ENCODE peak calls at places on chromosome 13, in nine cellular contexts. A is mammary epithelial cell; F is keratinocyte; Y is aorta; L is mucosa of descending colon; S is kidney; W is CD4-positive, alpha-beta memory T cell; I is cardiac muscle cell; R is adrenal gland. O is an unnamed sample. For H3K4me1, the result is how much of the 10 kb centered on the place peaks cover.

GRCh38 chr13:53165201-53165600 is 136.6 kb downstream of the OLFM4 start:
- DNase-seq in A (no peak), R (no peak), I (no peak), F (no peak), Y (no peak), S (no peak), L (no peak), W (no peak), O (no peak)

GRCh38 chr13:57627663-57628062 is 3.9 kb upstream of the PCDH17 start:
- DNase-seq in F (no peak), Y (no peak), L (no peak), W (no peak), S (no peak), I (peak), A (no peak), R (no peak), O (peak)

GRCh38 chr13:61812286-61812685 is 396.6 kb upstream of the PCDH20 start:
- DNase-seq in L (no peak), F (no peak), I (no peak), R (no peak), Y (no peak), W (no peak), S (no peak), A (no peak), O (no peak)

GRCh38 chr13:98842858-98843481 is 90.5 kb upstream of the SLC15A1 start:
- DNase-seq in R (peak), I (peak), Y (peak), F (peak), A (peak), W (peak), L (peak), S (peak), O (peak)

GRCh38 chr13:85486663-85487062 is 312.6 kb downstream of the SLITRK6 start:
- DNase-seq in Y (no peak), A (no peak), I (no peak), S (no peak), R (no peak), L (no peak), W (no peak), F (no peak), O (peak)

GRCh38 chr13:88217372-88217771 is 546.2 kb downstream of the SLITRK5 start:
- DNase-seq in F (no peak), A (no peak), S (no peak), W (no peak), R (no peak), Y (no peak), L (no peak), I (no peak), O (no peak)

GRCh38 chr13:75480691-75481175 is 1.2 kb downstream of the TBC1D4 start:
- DNase-seq in L (peak), R (peak), I (peak), A (peak), Y (peak), W (peak), F (no peak), S (peak), O (peak)

GRCh38 chr13:113404723-113405471 is 41.0 kb upstream of the GRTP1 start:
- DNase-seq in L (no peak), F (no peak), R (no peak), Y (no peak), A (no peak), I (no peak), S (peak), W (no peak), O (no peak)

GRCh38 chr13:26324867-26325266 is 70.9 kb downstream of the CDK8 start:
- DNase-seq in L (no peak), I (no peak), W (no peak), R (no peak), F (no peak), Y (no peak), A (no peak), S (no peak), O (peak)

GRCh38 chr13:30322428-30322827 is 15.1 kb upstream of the KATNAL1 start:
- DNase-seq in S (no peak), A (no peak), F (no peak), W (no peak), Y (no peak), I (no peak), L (no peak), R (no peak), O (no peak)

GRCh38 chr13:29969286-29969685 is 118.9 kb upstream of the UBL3 start:
- DNase-seq in S (no peak), L (no peak), I (no peak), F (no peak), A (peak), R (no peak), Y (no peak), W (no peak), O (peak)

GRCh38 chr13:107864543-107865460 is 350.5 kb downstream of the LIG4 start:
- DNase-seq in L (no peak), I (peak), A (peak), W (no peak), R (no peak), S (no peak), F (no peak), Y (no peak), O (peak)

GRCh38 chr13:23558675-23559536 is 11.3 kb upstream of the TNFRSF19 start:
- DNase-seq in I (peak), A (peak), L (no peak), W (no peak), Y (peak), R (peak), S (peak), F (peak), O (peak)

GRCh38 chr13:101417043-101417406 is 717 bp upstream of the NALCN start:
- DNase-seq in S (no peak), R (no peak), F (no peak), Y (no peak), W (no peak), A (peak), L (no peak), I (no peak), O (peak)

GRCh38 chr13:67416047-67416925 is 186.2 kb upstream of the PCDH9 start:
- DNase-seq in S (no peak), A (peak), L (no peak), R (no peak), Y (no peak), F (no peak), W (no peak), I (peak), O (peak)

GRCh38 chr13:75512253-75512652 is 25.4 kb downstream of the COMMD6 start:
- DNase-seq in F (no peak), R (no peak), Y (no peak), A (no peak), W (no peak), I (no peak), S (no peak), L (no peak), O (no peak)

GRCh38 chr13:46295531-46296464 is 84.1 kb downstream of the LRRC63 start:
- DNase-seq in W (peak), R (peak), S (no peak), I (no peak), F (peak), L (no peak), Y (peak), A (peak), O (peak)

GRCh38 chr13:87052731-87053130 is 618.4 kb upstream of the SLITRK5 start:
- DNase-seq in F (no peak), S (no peak), W (no peak), Y (no peak), R (no peak), L (no peak), I (no peak), A (peak), O (no peak)

GRCh38 chr13:59413121-59413520 is 750.6 kb downstream of the DIAPH3 start:
- DNase-seq in S (no peak), F (no peak), R (no peak), I (peak), A (no peak), L (no peak), W (no peak), Y (no peak), O (no peak)

GRCh38 chr13:44153536-44153935 is 220.1 kb upstream of the SERP2 start:
- DNase-seq in I (no peak), S (no peak), Y (no peak), A (no peak), F (no peak), L (no peak), W (no peak), R (no peak), O (no peak)

GRCh38 chr13:33264620-33264978 is 21.0 kb downstream of the STARD13 start:
- DNase-seq in W (no peak), I (no peak), F (no peak), Y (no peak), R (peak), L (no peak), S (no peak), A (no peak), O (no peak)
- H3K4me1 ChIP-seq in W (under half), I (under half), F (under half), Y (under half), R (half or more), L (under half), S (under half), A (under half), O (under half)

GRCh38 chr13:83709751-83710515 is 172.3 kb downstream of the SLITRK1 start:
- DNase-seq in L (no peak), A (peak), R (no peak), F (peak), W (no peak), S (no peak), Y (no peak), I (no peak), O (no peak)
- H3K4me3 ChIP-seq in L (no peak), A (no peak), R (no peak), F (no peak), W (no peak), S (no peak), Y (no peak), I (no peak), O (no peak)

GRCh38 chr13:27593267-27593666 is 27.1 kb downstream of the LNX2 start:
- DNase-seq in R (no peak), Y (no peak), W (no peak), S (no peak), I (no peak), L (no peak), A (no peak), F (no peak), O (no peak)

GRCh38 chr13:27599096-27599495 is 21.2 kb downstream of the LNX2 start:
- DNase-seq in S (no peak), R (no peak), I (no peak), L (no peak), A (no peak), Y (no peak), W (no peak), F (no peak), O (no peak)

GRCh38 chr13:27592865-27593264 is 27.5 kb downstream of the LNX2 start:
- DNase-seq in R (no peak), S (no peak), Y (no peak), A (no peak), F (no peak), L (no peak), I (no peak), W (no peak), O (no peak)

GRCh38 chr13:27599845-27600553 is 20.3 kb downstream of the LNX2 start:
- DNase-seq in A (peak), L (no peak), I (peak), S (no peak), Y (no peak), W (no peak), F (no peak), R (peak), O (peak)

GRCh38 chr13:27595055-27595811 is 25.1 kb downstream of the LNX2 start:
- DNase-seq in R (no peak), F (no peak), W (no peak), Y (no peak), A (no peak), L (no peak), S (no peak), I (no peak), O (no peak)
- H3K4me1 ChIP-seq in R (half or more), F (under half), W (under half), Y (under half), A (under half), L (under half), S (under half), I (under half), O (under half)

GRCh38 chr13:105774739-105775460 is 760.6 kb downstream of the EFNB2 start:
- DNase-seq in Y (no peak), R (no peak), W (no peak), F (no peak), L (no peak), S (no peak), A (no peak), I (no peak), O (no peak)
- H3K4me3 ChIP-seq in Y (no peak), R (no peak), W (no peak), F (no peak), L (no peak), S (no peak), A (no peak), I (no peak), O (no peak)

GRCh38 chr13:45219938-45220375 is 19.1 kb upstream of the KCTD4 start:
- DNase-seq in I (no peak), L (no peak), Y (no peak), F (peak), A (peak), W (no peak), R (no peak), S (no peak), O (peak)

GRCh38 chr13:45216193-45216592 is 15.3 kb upstream of the KCTD4 start:
- DNase-seq in Y (no peak), I (no peak), A (no peak), S (no peak), R (no peak), F (no peak), W (no peak), L (no peak), O (no peak)

GRCh38 chr13:45220403-45220802 is 19.6 kb upstream of the KCTD4 start:
- DNase-seq in W (no peak), F (no peak), S (no peak), L (no peak), R (no peak), Y (no peak), I (no peak), A (no peak), O (no peak)

GRCh38 chr13:45218689-45219088 is 17.8 kb upstream of the KCTD4 start:
- DNase-seq in S (no peak), W (no peak), I (no peak), Y (no peak), A (no peak), L (no peak), F (no peak), R (no peak), O (no peak)

DNA sequence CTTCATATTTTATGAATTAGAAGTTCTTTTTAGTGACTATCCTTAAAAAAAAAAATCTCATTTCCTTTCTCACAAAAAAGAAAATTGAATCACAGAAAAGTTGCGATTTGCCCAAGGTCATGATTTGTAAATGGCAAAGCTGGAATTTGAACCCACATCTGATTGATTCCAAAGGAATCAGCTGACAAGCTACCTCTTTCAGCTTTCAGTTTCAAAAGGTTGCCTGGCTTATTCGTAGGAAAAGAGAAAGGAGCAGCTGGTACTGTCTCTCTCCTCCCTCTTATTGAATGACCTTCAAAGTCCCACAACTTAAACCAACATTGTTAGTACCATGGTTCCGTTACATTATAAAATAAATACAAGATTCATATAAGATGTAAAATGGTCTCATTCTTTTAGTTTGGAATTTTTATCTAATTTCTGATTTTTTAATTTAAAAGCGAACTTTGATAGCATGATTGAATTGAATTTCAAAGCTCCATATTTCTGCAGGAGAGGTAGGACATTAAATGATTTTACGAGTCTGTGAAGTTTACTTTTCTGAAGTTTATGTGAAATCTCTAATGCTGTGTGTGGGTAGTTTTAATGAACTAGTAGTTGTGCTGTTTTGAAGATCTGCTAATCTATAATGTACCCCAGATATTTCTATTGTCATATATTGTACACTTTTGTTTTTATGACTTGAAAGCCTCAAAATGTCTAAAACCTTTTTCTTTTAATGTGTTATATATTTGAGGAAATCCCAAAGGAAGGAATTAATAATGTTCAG is 18.5 kb upstream of the KCTD4 start:
- DNase-seq in I (no peak), S (no peak), F (no peak), L (no peak), R (no peak), Y (no peak), W (no peak), A (no peak), O (no peak)
- H3K4me1 ChIP-seq in I (under half), S (under half), F (half or more), L (under half), R (under half), Y (under half), W (under half), A (under half), O (under half)

GRCh38 chr13:111621164-111621563 is 300.7 kb downstream of the TEX29 start:
- DNase-seq in I (no peak), F (no peak), A (no peak), S (no peak), W (no peak), L (no peak), Y (no peak), R (no peak), O (no peak)
- H3K4me3 ChIP-seq in I (no peak), F (no peak), A (no peak), S (no peak), W (no peak), L (no peak), Y (no peak), R (no peak), O (no peak)

GRCh38 chr13:106349080-106349841 is 186.2 kb downstream of the EFNB2 start:
- DNase-seq in R (no peak), A (peak), I (peak), L (peak), W (no peak), Y (no peak), F (peak), S (no peak), O (peak)
- H3K4me1 ChIP-seq in R (under half), A (under half), I (under half), L (under half), W (under half), Y (under half), F (under half), S (under half), O (under half)

DNA sequence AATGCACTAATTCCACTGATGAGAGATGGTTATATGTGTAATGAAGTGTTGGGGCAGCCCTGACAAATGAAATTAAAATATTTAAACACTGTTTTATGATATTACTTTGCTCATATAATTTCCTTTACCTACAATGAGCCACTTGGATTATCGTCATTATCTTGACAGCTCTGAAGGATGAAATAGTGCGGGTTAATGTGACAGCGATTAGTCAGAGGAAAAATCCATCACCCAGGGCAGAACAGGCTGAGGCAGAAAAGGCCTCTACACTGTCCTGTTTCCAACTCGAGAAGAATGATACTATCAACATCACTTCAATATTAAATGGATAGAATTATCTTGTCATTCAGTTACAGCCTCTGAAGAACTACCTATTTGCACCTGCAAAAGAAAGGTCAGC is 321.0 kb downstream of the RBM26 start:
- DNase-seq in L (no peak), F (no peak), Y (no peak), I (no peak), R (no peak), A (no peak), S (no peak), W (no peak), O (no peak)
- H3K4me3 ChIP-seq in L (no peak), F (no peak), Y (no peak), I (no peak), R (no peak), A (no peak), S (no peak), W (no peak), O (no peak)

DNA sequence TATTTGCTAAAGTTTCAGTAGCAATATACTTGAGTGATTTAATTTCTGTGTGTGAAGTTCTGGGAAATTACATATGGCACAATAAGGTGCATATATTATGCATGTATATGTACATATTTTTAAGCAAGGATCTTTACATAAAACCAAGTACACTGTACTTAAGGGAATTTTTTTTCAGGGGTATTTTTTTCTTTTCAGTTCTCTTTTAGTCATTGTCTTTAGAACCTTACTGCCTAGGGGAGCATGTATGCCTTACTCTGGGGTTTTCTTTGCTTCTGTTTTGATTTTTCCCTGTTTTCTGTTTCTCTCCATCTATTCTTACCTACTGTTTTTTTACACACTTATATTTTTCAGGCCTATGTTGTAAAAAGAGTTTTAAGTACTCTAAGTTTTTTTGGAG is 7.4 kb downstream of the RAP2A start:
- DNase-seq in R (no peak), F (no peak), Y (no peak), L (no peak), W (no peak), S (no peak), A (no peak), I (no peak), O (no peak)
- H3K4me1 ChIP-seq in R (half or more), F (under half), Y (under half), L (under half), W (under half), S (under half), A (under half), I (under half), O (under half)

DNA sequence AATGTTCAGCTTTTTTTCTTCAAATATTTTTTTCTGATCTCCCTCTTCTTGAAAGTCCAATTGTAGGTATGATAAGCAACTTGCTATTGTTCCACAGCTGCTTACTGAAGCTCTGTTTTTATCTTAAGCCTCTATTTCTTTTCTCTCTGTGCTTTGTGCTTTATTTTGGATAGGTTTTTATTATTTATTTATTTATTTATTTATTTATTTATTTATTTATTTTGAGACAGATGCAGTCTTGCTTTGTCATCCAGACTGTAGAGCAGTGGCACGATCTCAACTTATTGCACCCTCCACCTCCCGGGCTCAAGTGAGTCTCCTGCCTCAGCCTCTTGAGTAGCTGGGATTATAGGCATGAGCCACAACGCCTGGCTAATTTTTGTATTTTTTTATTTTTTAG is 199.4 kb downstream of the KLF12 start:
- DNase-seq in F (no peak), A (no peak), W (no peak), S (no peak), Y (no peak), I (no peak), L (no peak), R (no peak), O (no peak)
- H3K4me3 ChIP-seq in F (no peak), A (no peak), W (no peak), S (no peak), Y (no peak), I (no peak), L (no peak), R (no peak), O (no peak)